ENCODE peak calls at places on chromosomes 5 and 9, in five cellular contexts. Z, F, U, G and J are unnamed samples.

GRCh38 chr5:140835622-140836510 is 1.8 kb downstream of the PCDHA7 start:
- DNase-seq in Z (no peak), F (no peak), U (no peak), G (no peak), J (no peak)

GRCh38 chr5:133789428-133789827 is 177.1 kb upstream of the FSTL4 start:
- DNase-seq in Z (no peak), F (no peak), U (no peak), G (no peak), J (no peak)

GRCh38 chr9:70293214-70293613 is 34.4 kb downstream of the SMC5 start:
- DNase-seq in Z (no peak), F (no peak), U (no peak), G (no peak), J (no peak)

GRCh38 chr9:16986441-16987387 is 116.2 kb upstream of the BNC2 start:
- DNase-seq in Z (peak), F (no peak), U (peak), G (peak), J (no peak)

GRCh38 chr9:134339183-134339806 is 13.0 kb downstream of the RXRA start:
- DNase-seq in Z (no peak), F (no peak), U (no peak), G (peak), J (no peak)

GRCh38 chr5:105952875-105953274 is 1717.9 kb downstream of the EFNA5 start:
- DNase-seq in Z (peak), F (no peak), U (peak), G (peak), J (no peak)

GRCh38 chr9:110069326-110070248 is 138.4 kb downstream of the C9orf152 start:
- DNase-seq in Z (peak), F (no peak), U (peak), G (no peak), J (no peak)

GRCh38 chr9:119026120-119026519 is 343.1 kb downstream of the BRINP1 start:
- DNase-seq in Z (no peak), F (no peak), U (no peak), G (peak), J (no peak)

GRCh38 chr5:80905405-80905804 is 54.8 kb upstream of the RASGRF2 start:
- DNase-seq in Z (no peak), F (no peak), U (peak), G (no peak), J (no peak)